ENCODE peak calls at places on chromosome 10, in five cellular contexts. W is heart left ventricle, X is A549, N is uterus, A is H54. Q is an unnamed sample.

GRCh38 chr10:33643042-33643441 is 308.6 kb upstream of the NRP1 start:
- DNase-seq in W (no peak), X (no peak), N (no peak), A (peak), Q (no peak)

GRCh38 chr10:100567249-100567648 is 31.5 kb downstream of the HIF1AN start:
- DNase-seq in W (no peak), X (no peak), N (no peak), A (no peak), Q (no peak)

GRCh38 chr10:87842776-87843497 is 20.4 kb downstream of the KLLN start:
- DNase-seq in W (no peak), X (no peak), N (no peak), A (no peak), Q (no peak)

GRCh38 chr10:5434017-5434753 is 21.8 kb downstream of the NET1 start:
- DNase-seq in W (no peak), X (peak), N (no peak), A (no peak), Q (no peak)

GRCh38 chr10:132463333-132464255 is 66.6 kb downstream of the PWWP2B start:
- DNase-seq in W (peak), X (no peak), N (peak), A (no peak), Q (no peak)

GRCh38 chr10:48649349-48649944 is 35.2 kb upstream of the WDFY4 start:
- DNase-seq in W (no peak), X (no peak), N (no peak), A (no peak), Q (no peak)

GRCh38 chr10:73974309-73974946 is 23.5 kb upstream of the VCL start:
- DNase-seq in W (no peak), X (no peak), N (no peak), A (no peak), Q (no peak)

GRCh38 chr10:88346151-88346977 is 236.8 kb downstream of the RNLS start:
- DNase-seq in W (no peak), X (no peak), N (no peak), A (no peak), Q (no peak)

GRCh38 chr10:73408978-73409521 is 4.8 kb downstream of the ANXA7 start:
- DNase-seq in W (no peak), X (no peak), N (no peak), A (no peak), Q (no peak)

GRCh38 chr10:49844775-49845561 is 82.8 kb upstream of the OGDHL start:
- DNase-seq in W (no peak), X (peak), N (no peak), A (peak), Q (no peak)

GRCh38 chr10:44978213-44978569 is 418 bp downstream of the DEPP1 start:
- DNase-seq in W (no peak), X (no peak), N (no peak), A (no peak), Q (no peak)

GRCh38 chr10:105875050-105875449 is 1234.0 kb downstream of the SORCS3 start:
- DNase-seq in W (no peak), X (no peak), N (no peak), A (no peak), Q (no peak)

GRCh38 chr10:122142652-122143237 is 128.4 kb upstream of the BTBD16 start:
- DNase-seq in W (no peak), X (peak), N (no peak), A (no peak), Q (no peak)

GRCh38 chr10:12780634-12781601 is 220.6 kb downstream of the CCDC3 start:
- DNase-seq in W (no peak), X (no peak), N (peak), A (no peak), Q (no peak)

GRCh38 chr10:116748041-116748440 is 5.7 kb upstream of the HSPA12A start:
- DNase-seq in W (no peak), X (peak), N (no peak), A (peak), Q (peak)

GRCh38 chr10:1187151-1187854 is 131.1 kb downstream of the WDR37 start:
- DNase-seq in W (peak), X (no peak), N (peak), A (no peak), Q (peak)

GRCh38 chr10:36172574-36172973 is 530.5 kb upstream of the FZD8 start:
- DNase-seq in W (peak), X (no peak), N (no peak), A (no peak), Q (no peak)

GRCh38 chr10:8112230-8112915 is 57.9 kb downstream of the GATA3 start:
- DNase-seq in W (no peak), X (no peak), N (no peak), A (no peak), Q (no peak)

GRCh38 chr10:50318129-50318528 is 66.8 kb upstream of the ASAH2 start:
- DNase-seq in W (no peak), X (no peak), N (no peak), A (no peak), Q (no peak)

GRCh38 chr10:7708832-7709231 is 5.7 kb downstream of the ITIH2 start:
- DNase-seq in W (no peak), X (no peak), N (no peak), A (no peak), Q (no peak)

GRCh38 chr10:84429926-84430520 is 101.6 kb downstream of the CCSER2 start:
- DNase-seq in W (peak), X (peak), N (no peak), A (peak), Q (peak)

GRCh38 chr10:60192986-60193385 is 196.7 kb downstream of the ANK3 start:
- DNase-seq in W (no peak), X (no peak), N (no peak), A (no peak), Q (no peak)

GRCh38 chr10:77391605-77392235 is 245.9 kb downstream of the KCNMA1 start:
- DNase-seq in W (peak), X (peak), N (peak), A (peak), Q (peak)

GRCh38 chr10:62924344-62924748 is 108.2 kb upstream of the EGR2 start:
- DNase-seq in W (no peak), X (no peak), N (no peak), A (no peak), Q (no peak)

GRCh38 chr10:12201543-12201942 is 5.6 kb downstream of the CDC123 start:
- DNase-seq in W (no peak), X (no peak), N (no peak), A (no peak), Q (no peak)

GRCh38 chr10:31820096-31820495 is 108.5 kb downstream of the ARHGAP12 start:
- DNase-seq in W (no peak), X (no peak), N (no peak), A (no peak), Q (no peak)

GRCh38 chr10:74171625-74172024 is 20.6 kb downstream of the ADK start:
- DNase-seq in W (no peak), X (no peak), N (no peak), A (no peak), Q (no peak)

GRCh38 chr10:31343551-31343950 is 24.5 kb downstream of the ZEB1 start:
- DNase-seq in W (no peak), X (no peak), N (no peak), A (no peak), Q (no peak)

GRCh38 chr10:8060704-8061121 is 6.2 kb downstream of the GATA3 start:
- DNase-seq in W (no peak), X (no peak), N (no peak), A (no peak), Q (no peak)

GRCh38 chr10:44576715-44577191 is 191.9 kb upstream of the CXCL12 start:
- DNase-seq in W (no peak), X (no peak), N (no peak), A (no peak), Q (no peak)

GRCh38 chr10:84938117-84938905 is 609.9 kb downstream of the CCSER2 start:
- DNase-seq in W (no peak), X (no peak), N (no peak), A (no peak), Q (no peak)

GRCh38 chr10:128105383-128105782 is 20.8 kb downstream of the MKI67 start:
- DNase-seq in W (no peak), X (no peak), N (no peak), A (no peak), Q (no peak)
- TF ChIP-seq POLR2A in W (no peak), X (no peak), N (no peak), A (no peak), Q (no peak)

DNA sequence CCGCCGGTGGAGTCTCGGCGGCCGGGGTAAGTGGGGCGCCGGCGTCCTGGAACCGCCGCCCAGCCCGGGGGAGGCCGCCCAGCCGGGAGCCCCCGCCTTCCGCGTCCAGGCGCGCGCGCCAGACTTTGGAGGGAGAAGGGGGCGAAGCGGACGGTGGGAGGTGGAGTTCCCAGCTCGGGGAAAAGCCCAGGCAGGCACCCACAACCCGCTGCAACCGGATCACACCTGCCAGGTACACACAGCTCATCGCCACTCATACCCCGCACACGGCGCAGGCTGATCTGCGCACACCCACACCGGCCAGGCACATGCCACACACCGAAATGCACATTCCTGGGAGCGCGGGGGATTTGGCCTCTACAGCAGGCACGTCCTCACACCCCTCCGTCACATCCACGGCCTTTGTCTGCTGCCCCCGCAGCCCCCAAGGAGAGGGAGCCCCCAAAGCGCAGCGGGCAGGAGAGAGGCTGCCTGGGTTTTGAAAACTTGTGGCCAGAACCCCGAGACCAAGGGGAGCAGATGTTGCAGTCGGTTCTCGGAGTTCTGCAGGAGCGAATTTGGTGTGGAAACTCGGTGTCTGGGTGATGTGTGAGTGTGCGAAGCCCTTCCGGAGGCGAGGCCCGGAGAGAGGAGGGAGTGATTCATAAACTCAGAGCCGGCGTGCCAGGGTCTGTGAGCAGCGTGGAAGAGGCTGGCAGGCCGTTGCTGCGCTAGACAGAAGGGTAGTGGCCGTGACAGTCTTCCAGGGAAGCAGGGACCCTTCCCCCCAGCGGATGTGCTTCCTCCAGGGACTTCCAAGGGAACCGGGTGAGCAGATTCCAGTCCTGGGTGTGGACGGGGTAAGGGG is 697 bp downstream of the CHST3 start:
- DNase-seq in W (peak), X (peak), N (peak), A (peak), Q (no peak)
- TF ChIP-seq POLR2A in W (peak), X (no peak), N (no peak), A (peak), Q (no peak)

DNA sequence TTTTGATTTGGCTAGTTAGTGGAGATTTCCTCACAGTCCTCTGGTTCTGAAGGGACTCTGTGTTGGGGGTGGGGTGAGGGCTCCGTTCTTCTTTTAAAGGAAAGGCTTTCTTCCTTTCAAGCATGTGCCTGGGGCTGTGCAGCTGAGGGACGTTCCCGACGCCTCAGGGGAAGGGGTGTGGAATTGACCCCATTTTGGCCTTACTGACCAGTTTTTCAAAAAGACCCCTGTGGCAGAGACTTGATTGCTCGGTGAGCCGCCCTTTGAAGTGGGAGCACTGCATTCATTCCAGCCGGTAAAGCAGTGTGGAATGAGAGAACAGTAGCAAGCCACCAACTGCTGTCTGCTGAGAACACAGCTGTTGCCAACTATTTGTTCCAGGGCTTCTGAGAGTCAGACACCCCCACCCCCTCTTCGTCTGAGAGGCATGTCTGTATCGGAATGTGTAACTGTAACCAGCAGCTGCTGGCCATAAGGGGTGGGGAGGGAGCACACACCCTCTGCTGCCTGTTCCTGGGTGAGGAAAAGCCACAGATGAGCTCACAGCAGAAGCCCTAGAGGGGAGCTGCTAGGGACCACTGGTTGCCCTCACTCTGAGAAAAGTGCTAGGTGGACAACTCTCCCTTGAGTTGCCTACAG is 33.1 kb downstream of the WBP1L start:
- DNase-seq in W (peak), X (no peak), N (peak), A (peak), Q (peak)
- TF ChIP-seq POLR2A in W (peak), X (no peak), N (no peak), A (no peak), Q (no peak)

DNA sequence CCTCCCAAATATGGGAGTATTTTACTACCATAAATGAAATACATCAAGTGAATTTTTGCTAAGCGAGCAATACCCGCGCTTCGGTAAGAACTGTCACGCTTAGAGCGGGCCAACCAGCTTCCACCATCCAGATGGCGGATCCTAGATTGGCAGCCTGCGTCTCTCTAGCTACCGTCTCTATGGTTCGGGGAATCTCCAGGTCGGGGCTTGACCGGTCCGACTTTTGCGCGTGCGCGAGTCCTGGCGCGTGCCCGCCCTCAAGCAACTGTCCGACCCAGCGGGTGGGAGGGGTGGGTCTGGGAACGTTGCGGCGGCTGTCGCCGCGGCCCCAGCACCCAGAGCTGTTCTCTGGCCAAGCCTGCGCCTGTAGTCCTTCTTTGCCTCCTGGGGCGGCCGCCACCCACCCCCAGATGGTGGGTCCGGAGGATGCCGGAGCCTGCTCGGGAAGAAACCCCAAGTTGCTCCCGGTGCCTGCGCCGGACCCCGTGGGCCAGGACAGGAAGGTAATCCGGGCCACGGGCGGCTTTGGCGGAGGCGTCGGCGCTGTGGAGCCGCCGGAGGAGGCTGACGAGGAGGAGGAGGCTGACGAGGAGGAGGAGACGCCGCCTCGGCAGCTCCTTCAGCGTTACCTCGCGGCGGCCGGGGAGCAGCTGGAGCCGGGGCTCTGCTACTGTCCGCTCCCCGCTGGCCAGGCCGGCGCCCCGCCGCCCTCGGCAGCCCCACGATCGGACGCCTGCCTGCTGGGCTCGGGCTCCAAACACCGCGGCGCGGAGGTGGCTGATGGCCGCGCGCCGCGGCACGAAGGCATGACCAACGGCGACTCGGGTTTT is at the start of gene TBC1D12:
- DNase-seq in W (peak), X (peak), N (peak), A (peak), Q (peak)
- TF ChIP-seq POLR2A in W (peak), X (peak), N (no peak), A (peak), Q (peak)

GRCh38 chr10:112227331-112227961 is 43.9 kb upstream of the GPAM start:
- DNase-seq in W (no peak), X (no peak), N (no peak), A (no peak), Q (no peak)
- TF ChIP-seq POLR2A in W (no peak), X (no peak), N (no peak), A (no peak), Q (no peak)

GRCh38 chr10:70699659-70700174 is 27.4 kb downstream of the ADAMTS14 start:
- DNase-seq in W (no peak), X (no peak), N (no peak), A (peak), Q (no peak)
- TF ChIP-seq POLR2A in W (no peak), X (no peak), N (no peak), A (no peak), Q (no peak)

GRCh38 chr10:128095753-128096469 is 30.3 kb downstream of the MKI67 start:
- DNase-seq in W (no peak), X (no peak), N (no peak), A (no peak), Q (no peak)
- TF ChIP-seq POLR2A in W (no peak), X (no peak), N (no peak), A (no peak), Q (no peak)

DNA sequence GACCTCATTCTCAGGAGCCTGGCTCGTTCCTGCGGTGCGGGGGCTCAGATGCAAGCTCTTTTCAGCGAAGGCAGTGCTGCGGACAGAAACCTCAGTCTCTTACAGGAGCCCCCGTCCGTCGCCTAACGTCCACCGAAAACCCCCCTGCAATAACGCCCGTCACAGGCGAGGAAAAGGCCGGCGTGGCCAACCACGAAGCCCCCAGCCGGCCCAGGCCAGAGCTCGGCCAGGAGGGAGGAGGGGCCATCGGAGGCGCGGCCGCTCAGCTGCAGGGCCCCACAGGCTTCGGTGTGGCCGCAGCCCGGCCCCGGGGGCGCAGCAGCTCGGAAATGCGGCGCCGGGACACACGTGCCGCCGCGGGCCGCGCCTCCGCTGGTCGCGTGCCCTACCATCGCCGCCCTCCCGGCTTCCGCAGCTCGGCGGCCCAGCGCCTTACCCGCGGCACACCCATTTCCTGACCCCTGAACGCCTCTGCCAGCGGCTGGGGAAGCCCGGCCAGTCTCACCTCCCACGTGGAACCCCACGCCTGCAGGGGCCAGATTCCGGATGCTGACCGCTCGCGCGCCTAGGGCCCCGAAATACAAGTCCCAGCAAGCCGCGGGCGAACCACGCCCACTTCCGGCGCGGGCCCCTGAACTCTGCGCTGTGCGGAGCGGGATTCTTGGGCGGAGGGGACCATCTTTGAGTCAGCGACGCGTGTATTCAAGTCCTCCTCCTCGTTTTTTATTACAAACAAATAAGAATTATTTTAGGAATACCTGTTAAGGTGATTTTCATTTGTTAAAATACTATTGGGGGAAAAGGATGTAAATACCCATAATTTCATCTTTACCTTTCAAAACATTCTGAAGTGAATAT is at the start of gene ZNF239:
- DNase-seq in W (peak), X (peak), N (peak), A (no peak), Q (peak)
- TF ChIP-seq POLR2A in W (peak), X (no peak), N (no peak), A (no peak), Q (no peak)

GRCh38 chr10:102059987-102060386 is 4.0 kb upstream of the ARMH3 start:
- DNase-seq in W (no peak), X (no peak), N (no peak), A (no peak), Q (no peak)

GRCh38 chr10:102055647-102056419 is at the start of gene ARMH3:
- DNase-seq in W (peak), X (peak), N (peak), A (peak), Q (peak)
- TF ChIP-seq POLR2A in W (peak), X (peak), N (peak), A (peak), Q (peak)

Q was measured in Peyer's patch.